ENCODE peak calls at places on chromosomes 7 and 10, in eight cellular contexts. One of them, this sample, is unnamed.

GRCh38 chr7:155815332-155816191 is 3.3 kb upstream of the SHH start:
- DNase-seq in GM12865: peak
- DNase-seq in transverse colon: peak
- DNase-seq in kidney epithelial cell: no peak
- DNase-seq in upper lobe of right lung: peak
- DNase-seq in upper lobe of left lung: peak
- DNase-seq in choroid plexus epithelial cell: peak
- DNase-seq in CD8-positive, alpha-beta T cell: peak
- DNase-seq in this sample: no peak

GRCh38 chr7:749121-749520 is 22.0 kb upstream of the PRKAR1B start:
- DNase-seq in GM12865: no peak
- DNase-seq in transverse colon: no peak
- DNase-seq in kidney epithelial cell: no peak
- DNase-seq in upper lobe of right lung: peak
- DNase-seq in upper lobe of left lung: no peak
- DNase-seq in choroid plexus epithelial cell: peak
- DNase-seq in CD8-positive, alpha-beta T cell: no peak
- DNase-seq in this sample: no peak

GRCh38 chr7:108234981-108235450 is 104.9 kb upstream of the LAMB4 start:
- DNase-seq in GM12865: no peak
- DNase-seq in transverse colon: no peak
- DNase-seq in kidney epithelial cell: no peak
- DNase-seq in upper lobe of right lung: no peak
- DNase-seq in upper lobe of left lung: no peak
- DNase-seq in choroid plexus epithelial cell: peak
- DNase-seq in CD8-positive, alpha-beta T cell: no peak
- DNase-seq in this sample: no peak

GRCh38 chr7:150324366-150324961 is 1.1 kb upstream of the ACTR3C start:
- DNase-seq in GM12865: no peak
- DNase-seq in transverse colon: no peak
- DNase-seq in kidney epithelial cell: no peak
- DNase-seq in upper lobe of right lung: no peak
- DNase-seq in upper lobe of left lung: peak
- DNase-seq in choroid plexus epithelial cell: peak
- DNase-seq in CD8-positive, alpha-beta T cell: no peak
- DNase-seq in this sample: no peak

GRCh38 chr10:13390604-13391522 is 42.8 kb upstream of the SEPHS1 start:
- DNase-seq in GM12865: peak
- DNase-seq in transverse colon: no peak
- DNase-seq in kidney epithelial cell: no peak
- DNase-seq in upper lobe of right lung: no peak
- DNase-seq in upper lobe of left lung: peak
- DNase-seq in choroid plexus epithelial cell: no peak
- DNase-seq in CD8-positive, alpha-beta T cell: no peak
- DNase-seq in this sample: no peak

GRCh38 chr7:33050425-33051318 is 11.9 kb downstream of the NT5C3A start:
- DNase-seq in GM12865: peak
- DNase-seq in transverse colon: no peak
- DNase-seq in kidney epithelial cell: no peak
- DNase-seq in upper lobe of right lung: no peak
- DNase-seq in upper lobe of left lung: no peak
- DNase-seq in choroid plexus epithelial cell: peak
- DNase-seq in CD8-positive, alpha-beta T cell: peak
- DNase-seq in this sample: no peak

GRCh38 chr10:33341638-33342037 is 7.2 kb upstream of the NRP1 start:
- DNase-seq in GM12865: no peak
- DNase-seq in transverse colon: no peak
- DNase-seq in kidney epithelial cell: no peak
- DNase-seq in upper lobe of right lung: no peak
- DNase-seq in upper lobe of left lung: no peak
- DNase-seq in choroid plexus epithelial cell: peak
- DNase-seq in CD8-positive, alpha-beta T cell: no peak
- DNase-seq in this sample: no peak

GRCh38 chr7:141115949-141116348 is 42.1 kb downstream of the TMEM178B start:
- DNase-seq in GM12865: no peak
- DNase-seq in transverse colon: no peak
- DNase-seq in kidney epithelial cell: no peak
- DNase-seq in upper lobe of right lung: no peak
- DNase-seq in upper lobe of left lung: no peak
- DNase-seq in choroid plexus epithelial cell: no peak
- DNase-seq in CD8-positive, alpha-beta T cell: no peak
- DNase-seq in this sample: no peak

GRCh38 chr10:818010-818409 is 113.5 kb downstream of the LARP4B start:
- DNase-seq in GM12865: no peak
- DNase-seq in transverse colon: no peak
- DNase-seq in kidney epithelial cell: no peak
- DNase-seq in upper lobe of right lung: no peak
- DNase-seq in upper lobe of left lung: no peak
- DNase-seq in choroid plexus epithelial cell: peak
- DNase-seq in CD8-positive, alpha-beta T cell: no peak
- DNase-seq in this sample: no peak

DNA sequence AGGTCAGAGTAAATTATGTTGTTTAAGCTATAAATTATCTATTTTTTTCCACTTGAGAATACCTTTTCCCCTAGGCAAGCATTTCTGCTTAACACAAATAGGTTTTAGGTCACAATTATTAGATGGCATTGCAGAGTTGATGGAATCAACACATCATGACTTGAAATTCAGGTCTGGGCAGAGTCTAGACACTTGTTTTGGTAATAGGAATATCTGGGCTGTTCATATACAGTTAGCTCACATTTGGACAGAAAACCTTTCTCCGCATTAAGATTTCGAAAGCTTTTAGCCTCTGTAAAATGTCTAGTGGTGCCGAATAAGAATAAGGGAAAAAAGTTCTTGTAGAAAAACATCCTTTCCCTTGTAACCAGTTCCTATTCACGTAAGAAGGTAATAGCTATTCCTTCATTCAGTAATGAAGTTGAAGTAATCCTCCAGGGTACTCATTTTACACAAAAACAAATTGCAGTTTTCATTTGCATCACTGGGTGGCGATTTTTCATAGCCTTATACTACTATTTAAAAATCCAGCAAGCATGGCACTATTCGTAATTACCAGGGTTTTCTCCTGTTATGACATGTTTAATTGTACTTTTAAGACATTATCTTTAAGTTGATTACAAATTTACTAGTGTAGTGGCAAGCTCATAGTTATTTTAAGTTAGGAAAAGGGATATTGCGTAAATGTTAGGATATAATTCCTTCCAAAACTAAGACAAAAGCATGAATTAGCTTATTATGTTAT is 37.0 kb downstream of the RPA3 start:
- DNase-seq in GM12865: peak
- DNase-seq in transverse colon: peak
- DNase-seq in kidney epithelial cell: peak
- DNase-seq in upper lobe of right lung: no peak
- DNase-seq in upper lobe of left lung: no peak
- DNase-seq in choroid plexus epithelial cell: peak
- DNase-seq in CD8-positive, alpha-beta T cell: no peak
- DNase-seq in this sample: no peak
- H3K4me3 ChIP-seq in GM12865: no peak
- H3K4me3 ChIP-seq in transverse colon: no peak
- H3K4me3 ChIP-seq in kidney epithelial cell: no peak
- H3K4me3 ChIP-seq in upper lobe of right lung: no peak
- H3K4me3 ChIP-seq in upper lobe of left lung: no peak
- H3K4me3 ChIP-seq in choroid plexus epithelial cell: no peak
- H3K4me3 ChIP-seq in CD8-positive, alpha-beta T cell: no peak
- H3K4me3 ChIP-seq in this sample: peak

DNA sequence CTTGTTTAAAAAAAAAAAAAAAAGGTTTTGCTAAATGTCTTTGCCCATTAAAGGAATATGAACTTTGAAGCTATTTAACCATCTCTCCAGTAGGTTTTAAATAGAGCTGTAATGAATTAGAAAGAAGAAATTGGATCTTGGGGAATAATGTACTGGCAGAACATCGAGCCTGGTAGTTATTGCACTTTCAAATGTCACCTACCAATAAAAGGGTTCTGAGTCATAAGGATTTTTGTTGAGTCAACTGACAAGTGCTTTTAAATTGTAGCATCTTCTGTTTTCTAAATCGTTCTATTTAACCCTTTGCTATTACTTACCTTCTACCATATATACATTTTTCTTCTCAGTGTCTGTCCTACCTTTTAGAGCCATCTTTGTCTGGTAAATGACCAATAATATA is 10.7 kb downstream of the CUTC start:
- DNase-seq in GM12865: no peak
- DNase-seq in transverse colon: no peak
- DNase-seq in kidney epithelial cell: no peak
- DNase-seq in upper lobe of right lung: no peak
- DNase-seq in upper lobe of left lung: no peak
- DNase-seq in choroid plexus epithelial cell: peak
- DNase-seq in CD8-positive, alpha-beta T cell: no peak
- DNase-seq in this sample: no peak
- H3K4me3 ChIP-seq in GM12865: no peak
- H3K4me3 ChIP-seq in transverse colon: no peak
- H3K4me3 ChIP-seq in kidney epithelial cell: no peak
- H3K4me3 ChIP-seq in upper lobe of right lung: no peak
- H3K4me3 ChIP-seq in upper lobe of left lung: no peak
- H3K4me3 ChIP-seq in choroid plexus epithelial cell: no peak
- H3K4me3 ChIP-seq in CD8-positive, alpha-beta T cell: no peak
- H3K4me3 ChIP-seq in this sample: no peak

GRCh38 chr10:97715259-97715874 is 1.8 kb downstream of the MARVELD1 start:
- DNase-seq in GM12865: no peak
- DNase-seq in transverse colon: no peak
- DNase-seq in kidney epithelial cell: no peak
- DNase-seq in upper lobe of right lung: no peak
- DNase-seq in upper lobe of left lung: no peak
- DNase-seq in choroid plexus epithelial cell: no peak
- DNase-seq in CD8-positive, alpha-beta T cell: no peak
- DNase-seq in this sample: no peak

GRCh38 chr10:97719602-97720001 is 6.1 kb downstream of the MARVELD1 start:
- DNase-seq in GM12865: no peak
- DNase-seq in transverse colon: no peak
- DNase-seq in kidney epithelial cell: no peak
- DNase-seq in upper lobe of right lung: no peak
- DNase-seq in upper lobe of left lung: no peak
- DNase-seq in choroid plexus epithelial cell: no peak
- DNase-seq in CD8-positive, alpha-beta T cell: no peak
- DNase-seq in this sample: no peak

GRCh38 chr10:97718659-97719142 is 5.2 kb downstream of the MARVELD1 start:
- DNase-seq in GM12865: no peak
- DNase-seq in transverse colon: peak
- DNase-seq in kidney epithelial cell: no peak
- DNase-seq in upper lobe of right lung: peak
- DNase-seq in upper lobe of left lung: peak
- DNase-seq in choroid plexus epithelial cell: no peak
- DNase-seq in CD8-positive, alpha-beta T cell: no peak
- DNase-seq in this sample: peak

GRCh38 chr10:97717627-97718026 is 4.1 kb downstream of the MARVELD1 start:
- DNase-seq in GM12865: no peak
- DNase-seq in transverse colon: no peak
- DNase-seq in kidney epithelial cell: no peak
- DNase-seq in upper lobe of right lung: no peak
- DNase-seq in upper lobe of left lung: no peak
- DNase-seq in choroid plexus epithelial cell: no peak
- DNase-seq in CD8-positive, alpha-beta T cell: no peak
- DNase-seq in this sample: no peak

DNA sequence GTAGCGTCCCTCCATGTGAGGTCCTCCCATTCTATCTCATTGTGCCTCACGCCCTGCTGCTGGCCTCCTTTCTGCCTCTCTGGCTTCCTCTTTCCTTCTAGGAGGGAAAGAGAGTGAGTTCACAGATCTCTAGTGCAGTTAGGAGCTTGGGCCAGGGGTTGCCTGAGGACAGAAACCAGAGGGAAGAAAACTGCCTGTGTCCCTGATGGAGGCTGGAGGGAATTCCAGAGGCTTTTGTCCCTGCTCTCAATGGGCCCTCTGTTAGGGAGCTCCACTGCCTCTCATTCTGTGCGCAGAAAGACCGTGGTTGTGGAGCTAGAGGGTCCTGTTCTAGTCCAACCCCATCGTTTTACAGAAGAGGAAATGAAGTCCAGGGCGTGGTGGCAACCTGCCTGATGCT is 4.6 kb downstream of the MARVELD1 start:
- DNase-seq in GM12865: no peak
- DNase-seq in transverse colon: no peak
- DNase-seq in kidney epithelial cell: no peak
- DNase-seq in upper lobe of right lung: no peak
- DNase-seq in upper lobe of left lung: no peak
- DNase-seq in choroid plexus epithelial cell: no peak
- DNase-seq in CD8-positive, alpha-beta T cell: no peak
- DNase-seq in this sample: no peak
- H3K4me3 ChIP-seq in GM12865: no peak
- H3K4me3 ChIP-seq in transverse colon: no peak
- H3K4me3 ChIP-seq in kidney epithelial cell: no peak
- H3K4me3 ChIP-seq in upper lobe of right lung: no peak
- H3K4me3 ChIP-seq in upper lobe of left lung: no peak
- H3K4me3 ChIP-seq in choroid plexus epithelial cell: no peak
- H3K4me3 ChIP-seq in CD8-positive, alpha-beta T cell: no peak
- H3K4me3 ChIP-seq in this sample: no peak

GRCh38 chr10:124704428-124704805 is 39.8 kb downstream of the FAM53B start:
- DNase-seq in GM12865: no peak
- DNase-seq in transverse colon: no peak
- DNase-seq in kidney epithelial cell: no peak
- DNase-seq in upper lobe of right lung: no peak
- DNase-seq in upper lobe of left lung: no peak
- DNase-seq in choroid plexus epithelial cell: no peak
- DNase-seq in CD8-positive, alpha-beta T cell: no peak
- DNase-seq in this sample: no peak

GRCh38 chr10:124703778-124704427 is 40.3 kb downstream of the FAM53B start:
- DNase-seq in GM12865: no peak
- DNase-seq in transverse colon: no peak
- DNase-seq in kidney epithelial cell: no peak
- DNase-seq in upper lobe of right lung: no peak
- DNase-seq in upper lobe of left lung: no peak
- DNase-seq in choroid plexus epithelial cell: peak
- DNase-seq in CD8-positive, alpha-beta T cell: no peak
- DNase-seq in this sample: peak

GRCh38 chr10:124701881-124702656 is 42.1 kb downstream of the FAM53B start:
- DNase-seq in GM12865: no peak
- DNase-seq in transverse colon: peak
- DNase-seq in kidney epithelial cell: no peak
- DNase-seq in upper lobe of right lung: no peak
- DNase-seq in upper lobe of left lung: no peak
- DNase-seq in choroid plexus epithelial cell: peak
- DNase-seq in CD8-positive, alpha-beta T cell: peak
- DNase-seq in this sample: no peak

GRCh38 chr10:124705021-124705740 is 39.0 kb downstream of the FAM53B start:
- DNase-seq in GM12865: no peak
- DNase-seq in transverse colon: no peak
- DNase-seq in kidney epithelial cell: no peak
- DNase-seq in upper lobe of right lung: no peak
- DNase-seq in upper lobe of left lung: no peak
- DNase-seq in choroid plexus epithelial cell: peak
- DNase-seq in CD8-positive, alpha-beta T cell: no peak
- DNase-seq in this sample: no peak

DNA sequence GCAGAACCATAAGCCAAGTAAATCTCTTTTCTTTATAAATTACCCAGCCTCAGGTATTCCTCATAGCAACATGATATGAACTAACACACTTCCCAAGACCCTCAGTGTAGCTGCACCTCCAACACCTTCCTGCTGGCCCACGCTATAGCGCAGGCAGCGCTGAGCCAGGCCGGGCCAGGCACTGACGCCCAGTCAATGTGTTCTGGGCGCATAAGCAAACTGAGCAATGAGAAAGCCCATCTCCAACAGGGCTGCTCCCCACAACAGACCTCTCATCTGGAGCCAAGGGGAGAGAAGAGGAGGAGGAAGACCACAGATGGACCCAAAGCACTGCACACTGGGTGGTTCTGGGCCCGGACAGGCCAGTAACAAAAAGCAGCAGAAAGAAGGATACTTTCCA is 40.8 kb downstream of the FAM53B start:
- DNase-seq in GM12865: no peak
- DNase-seq in transverse colon: no peak
- DNase-seq in kidney epithelial cell: no peak
- DNase-seq in upper lobe of right lung: no peak
- DNase-seq in upper lobe of left lung: no peak
- DNase-seq in choroid plexus epithelial cell: no peak
- DNase-seq in CD8-positive, alpha-beta T cell: no peak
- DNase-seq in this sample: no peak
- H3K4me3 ChIP-seq in GM12865: no peak
- H3K4me3 ChIP-seq in transverse colon: no peak
- H3K4me3 ChIP-seq in kidney epithelial cell: no peak
- H3K4me3 ChIP-seq in upper lobe of right lung: no peak
- H3K4me3 ChIP-seq in upper lobe of left lung: no peak
- H3K4me3 ChIP-seq in choroid plexus epithelial cell: no peak
- H3K4me3 ChIP-seq in CD8-positive, alpha-beta T cell: no peak
- H3K4me3 ChIP-seq in this sample: no peak